ENCODE peak calls at places on chromosomes 4 and X, in four cellular contexts. One of them, this sample, is unnamed.

GRCh38 chr4:143381171-143382118 is 44.8 kb downstream of the GAB1 start:
- DNase-seq in HepG2: no peak
- DNase-seq in A549: no peak
- DNase-seq in H1: no peak
- DNase-seq in this sample: peak

GRCh38 chr4:60948008-60948407 is 252.1 kb upstream of the ADGRL3 start:
- DNase-seq in A549: no peak
- DNase-seq in HepG2: no peak
- DNase-seq in H1: no peak
- DNase-seq in this sample: no peak

GRCh38 chr4:24813732-24814131 is 18.4 kb downstream of the SOD3 start:
- DNase-seq in H1: no peak
- DNase-seq in HepG2: no peak
- DNase-seq in A549: no peak
- DNase-seq in this sample: no peak

GRCh38 chr4:73631565-73632226 is 11.5 kb upstream of the RASSF6 start:
- DNase-seq in HepG2: no peak
- DNase-seq in A549: no peak
- DNase-seq in H1: no peak
- DNase-seq in this sample: no peak

GRCh38 chrX:1391707-1392375 is at the start of gene SLC25A6:
- DNase-seq in A549: peak
- DNase-seq in H1: peak
- DNase-seq in HepG2: peak
- DNase-seq in this sample: peak

GRCh38 chr4:17197070-17197469 is 298.6 kb upstream of the LDB2 start:
- DNase-seq in HepG2: no peak
- DNase-seq in A549: no peak
- DNase-seq in H1: no peak
- DNase-seq in this sample: no peak

GRCh38 chr4:94452476-94453300 is 946 bp downstream of the PDLIM5 start:
- DNase-seq in HepG2: peak
- DNase-seq in H1: peak
- DNase-seq in A549: peak
- DNase-seq in this sample: peak

GRCh38 chrX:134971926-134972325 is 18.9 kb upstream of the SMIM10 start:
- DNase-seq in A549: no peak
- DNase-seq in H1: no peak
- DNase-seq in HepG2: no peak
- DNase-seq in this sample: no peak

GRCh38 chr4:1628892-1629703 is 55.0 kb downstream of the FAM53A start:
- DNase-seq in HepG2: peak
- DNase-seq in H1: peak
- DNase-seq in A549: peak
- DNase-seq in this sample: peak

GRCh38 chr4:173827707-173828106 is 297.7 kb upstream of the HAND2 start:
- DNase-seq in A549: no peak
- DNase-seq in H1: no peak
- DNase-seq in HepG2: no peak
- DNase-seq in this sample: no peak

GRCh38 chrX:29652484-29652883 is 562.9 kb upstream of the MAGEB2 start:
- DNase-seq in HepG2: no peak
- DNase-seq in A549: no peak
- DNase-seq in H1: no peak
- DNase-seq in this sample: no peak

GRCh38 chr4:152500308-152500707 is 35.6 kb downstream of the FBXW7 start:
- DNase-seq in HepG2: no peak
- DNase-seq in A549: no peak
- DNase-seq in H1: no peak
- DNase-seq in this sample: no peak

GRCh38 chr4:26992657-26993361 is 132.2 kb downstream of the STIM2 start:
- DNase-seq in HepG2: no peak
- DNase-seq in H1: no peak
- DNase-seq in A549: no peak
- DNase-seq in this sample: peak
- TF ChIP-seq HDAC2 in HepG2: no peak
- TF ChIP-seq HDAC2 in H1: no peak
- TF ChIP-seq HDAC2 in A549: no peak
- TF ChIP-seq HDAC2 in this sample: no peak

DNA sequence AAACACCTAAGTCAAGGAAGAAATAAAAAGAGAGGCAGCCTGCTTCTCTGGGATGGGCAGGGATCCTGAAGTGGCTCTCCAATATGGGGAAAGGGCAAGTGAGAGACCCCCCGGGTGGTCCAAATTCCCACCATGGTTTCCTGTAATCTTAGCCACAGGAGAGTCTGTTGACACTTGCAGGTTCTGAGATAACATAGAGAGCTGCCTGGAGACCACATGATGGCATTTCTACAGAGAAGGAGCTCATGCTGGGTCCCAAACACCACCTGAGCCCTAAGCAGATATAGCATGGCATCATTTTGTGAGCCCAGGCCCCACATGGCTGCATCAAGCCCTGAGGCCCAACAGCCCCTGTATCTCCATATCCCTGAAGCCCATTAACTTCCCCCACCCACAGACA is 26.1 kb downstream of the PABPC1L2B start:
- DNase-seq in HepG2: no peak
- DNase-seq in H1: no peak
- DNase-seq in A549: no peak
- DNase-seq in this sample: no peak
- TF ChIP-seq RNF2 in HepG2: no peak
- TF ChIP-seq RNF2 in H1: no peak
- TF ChIP-seq RNF2 in A549: no peak
- TF ChIP-seq RNF2 in this sample: no peak

GRCh38 chrX:17687648-17688047 is 49.6 kb upstream of the SCML1 start:
- DNase-seq in A549: no peak
- DNase-seq in HepG2: no peak
- DNase-seq in H1: no peak
- DNase-seq in this sample: no peak

GRCh38 chrX:17685026-17685425 is 52.3 kb upstream of the SCML1 start:
- DNase-seq in HepG2: no peak
- DNase-seq in H1: no peak
- DNase-seq in A549: no peak
- DNase-seq in this sample: no peak

GRCh38 chrX:17692709-17693346 is 44.5 kb upstream of the SCML1 start:
- DNase-seq in A549: no peak
- DNase-seq in HepG2: no peak
- DNase-seq in H1: no peak
- DNase-seq in this sample: no peak

DNA sequence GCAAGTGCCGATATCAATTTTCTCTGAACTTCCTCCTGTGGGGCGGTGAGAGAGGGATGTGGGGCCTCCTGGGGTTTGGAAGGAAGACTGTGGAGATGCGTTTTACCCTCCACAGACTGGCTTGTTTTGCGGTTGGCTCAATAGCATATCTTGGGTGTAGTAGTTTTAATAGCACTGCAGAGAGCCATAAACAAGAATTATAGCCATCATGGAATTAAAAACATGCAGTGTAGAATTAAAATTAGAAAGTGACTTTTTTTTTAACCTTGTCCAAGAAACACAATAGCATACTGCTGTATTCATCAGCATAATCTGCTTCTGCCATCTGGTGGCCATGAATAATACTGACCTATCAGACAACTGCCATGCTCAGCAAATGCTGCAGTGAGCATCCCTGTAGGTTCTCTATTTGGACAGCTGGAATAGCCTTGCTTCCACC is 47.3 kb upstream of the SCML1 start:
- DNase-seq in A549: peak
- DNase-seq in HepG2: peak
- DNase-seq in H1: no peak
- DNase-seq in this sample: peak
- TF ChIP-seq CTCF in A549: peak
- TF ChIP-seq CTCF in HepG2: peak
- TF ChIP-seq CTCF in H1: peak
- TF ChIP-seq CTCF in this sample: peak

GRCh38 chrX:132406106-132406505 is 82.7 kb downstream of the MBNL3 start:
- DNase-seq in H1: no peak
- DNase-seq in HepG2: no peak
- DNase-seq in A549: no peak
- DNase-seq in this sample: no peak
- TF ChIP-seq HDAC2 in H1: no peak
- TF ChIP-seq HDAC2 in HepG2: no peak
- TF ChIP-seq HDAC2 in A549: no peak
- TF ChIP-seq HDAC2 in this sample: no peak

DNA sequence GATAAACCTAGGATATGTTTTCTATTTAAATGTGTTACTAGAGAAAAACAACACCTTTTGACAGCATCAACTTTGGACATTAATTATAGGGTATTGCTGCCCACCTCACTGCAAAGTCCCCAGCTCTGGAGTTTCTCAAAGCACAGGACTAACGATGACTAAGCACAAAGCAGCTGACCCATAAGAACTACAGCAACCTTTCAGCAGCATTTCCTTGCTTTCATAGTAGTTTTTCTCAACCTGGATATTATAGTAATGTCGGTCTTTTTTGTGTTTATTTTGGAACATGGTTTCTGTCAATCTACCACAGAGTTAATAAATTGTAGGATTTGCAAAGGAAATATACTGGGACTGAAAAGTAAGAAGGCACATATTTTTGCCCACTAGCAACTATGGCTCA is 21.5 kb downstream of the HHIP start:
- DNase-seq in H1: no peak
- DNase-seq in A549: no peak
- DNase-seq in HepG2: no peak
- DNase-seq in this sample: no peak
- TF ChIP-seq RNF2 in H1: no peak
- TF ChIP-seq RNF2 in A549: no peak
- TF ChIP-seq RNF2 in HepG2: no peak
- TF ChIP-seq RNF2 in this sample: no peak